ENCODE peak calls at places on chromosomes 11 and 22, in four cellular contexts. One of them, this sample, is unnamed.

GRCh38 chr11:45254070-45254469 is 32.1 kb downstream of the SYT13 start:
- DNase-seq in GM12878: no peak
- DNase-seq in A549: no peak
- DNase-seq in HepG2: no peak
- DNase-seq in this sample: no peak

GRCh38 chr11:34546511-34547206 is 33.1 kb upstream of the ELF5 start:
- DNase-seq in GM12878: no peak
- DNase-seq in A549: no peak
- DNase-seq in HepG2: peak
- DNase-seq in this sample: no peak

GRCh38 chr11:73597340-73597955 is 464 bp downstream of the FAM168A start:
- DNase-seq in GM12878: no peak
- DNase-seq in A549: no peak
- DNase-seq in HepG2: no peak
- DNase-seq in this sample: peak

GRCh38 chr22:38238519-38239051 is 34.2 kb downstream of the TMEM184B start:
- DNase-seq in GM12878: no peak
- DNase-seq in A549: no peak
- DNase-seq in HepG2: no peak
- DNase-seq in this sample: no peak

GRCh38 chr11:113626736-113627135 is 79.4 kb downstream of the TMPRSS5 start:
- DNase-seq in GM12878: no peak
- DNase-seq in A549: no peak
- DNase-seq in HepG2: no peak
- DNase-seq in this sample: no peak

GRCh38 chr11:66641834-66642233 is 3.3 kb downstream of the RBM4 start:
- DNase-seq in GM12878: no peak
- DNase-seq in A549: no peak
- DNase-seq in HepG2: no peak
- DNase-seq in this sample: no peak

GRCh38 chr11:45209904-45210699 is 63.7 kb downstream of the PRDM11 start:
- DNase-seq in GM12878: no peak
- DNase-seq in A549: no peak
- DNase-seq in HepG2: no peak
- DNase-seq in this sample: peak

GRCh38 chr11:86802601-86803051 is 2.3 kb downstream of the PRSS23 start:
- DNase-seq in GM12878: no peak
- DNase-seq in A549: peak
- DNase-seq in HepG2: peak
- DNase-seq in this sample: peak

GRCh38 chr11:102179366-102179765 is 69.1 kb downstream of the YAP1 start:
- DNase-seq in GM12878: no peak
- DNase-seq in A549: no peak
- DNase-seq in HepG2: peak
- DNase-seq in this sample: no peak

GRCh38 chr11:11620966-11621880 is 582 bp downstream of the GALNT18 start:
- DNase-seq in GM12878: no peak
- DNase-seq in A549: peak
- DNase-seq in HepG2: no peak
- DNase-seq in this sample: peak

GRCh38 chr22:17436382-17436951 is 67.2 kb downstream of the CECR2 start:
- DNase-seq in GM12878: no peak
- DNase-seq in A549: no peak
- DNase-seq in HepG2: no peak
- DNase-seq in this sample: peak

GRCh38 chr22:31977141-31977781 is 32.9 kb downstream of the YWHAH start:
- DNase-seq in GM12878: peak
- DNase-seq in A549: peak
- DNase-seq in HepG2: peak
- DNase-seq in this sample: peak

GRCh38 chr22:30717331-30717921 is 22.8 kb downstream of the OSBP2 start:
- DNase-seq in GM12878: no peak
- DNase-seq in A549: peak
- DNase-seq in HepG2: peak
- DNase-seq in this sample: no peak

GRCh38 chr11:119482561-119483001 is 59.6 kb upstream of the THY1 start:
- DNase-seq in GM12878: no peak
- DNase-seq in A549: no peak
- DNase-seq in HepG2: no peak
- DNase-seq in this sample: no peak

GRCh38 chr11:8617063-8617462 is 23.0 kb upstream of the STK33 start:
- DNase-seq in GM12878: no peak
- DNase-seq in A549: no peak
- DNase-seq in HepG2: no peak
- DNase-seq in this sample: no peak

GRCh38 chr22:33438273-33438672 is 380.1 kb upstream of the SYN3 start:
- DNase-seq in GM12878: no peak
- DNase-seq in A549: peak
- DNase-seq in HepG2: no peak
- DNase-seq in this sample: peak

GRCh38 chr11:87972133-87972532 is 203.1 kb downstream of the RAB38 start:
- DNase-seq in GM12878: no peak
- DNase-seq in A549: no peak
- DNase-seq in HepG2: no peak
- DNase-seq in this sample: no peak

GRCh38 chr22:50531546-50532352 is 1.9 kb upstream of the TYMP start:
- DNase-seq in GM12878: no peak
- DNase-seq in A549: peak
- DNase-seq in HepG2: no peak
- DNase-seq in this sample: peak

GRCh38 chr11:17774232-17775034 is 39.9 kb downstream of the KCNC1 start:
- DNase-seq in GM12878: no peak
- DNase-seq in A549: no peak
- DNase-seq in HepG2: peak
- DNase-seq in this sample: no peak

GRCh38 chr11:5196731-5197130 is 3.8 kb downstream of the OR51V1 start:
- DNase-seq in GM12878: no peak
- DNase-seq in A549: no peak
- DNase-seq in HepG2: no peak
- DNase-seq in this sample: no peak

GRCh38 chr11:134071766-134072403 is 3.0 kb downstream of the JAM3 start:
- DNase-seq in GM12878: no peak
- DNase-seq in A549: no peak
- DNase-seq in HepG2: no peak
- DNase-seq in this sample: no peak

GRCh38 chr11:65433657-65434056 is 11.1 kb downstream of the NEAT1 start:
- DNase-seq in GM12878: no peak
- DNase-seq in A549: peak
- DNase-seq in HepG2: no peak
- DNase-seq in this sample: no peak

GRCh38 chr11:125679397-125679796 is 1.2 kb downstream of the ACRV1 start:
- DNase-seq in GM12878: no peak
- DNase-seq in A549: no peak
- DNase-seq in HepG2: no peak
- DNase-seq in this sample: no peak

GRCh38 chr22:46116491-46116958 is 33.8 kb upstream of the PPARA start:
- DNase-seq in GM12878: peak
- DNase-seq in A549: peak
- DNase-seq in HepG2: peak
- DNase-seq in this sample: peak

GRCh38 chr11:88293931-88294330 is 43.6 kb downstream of the CTSC start:
- DNase-seq in GM12878: no peak
- DNase-seq in A549: no peak
- DNase-seq in HepG2: no peak
- DNase-seq in this sample: peak

DNA sequence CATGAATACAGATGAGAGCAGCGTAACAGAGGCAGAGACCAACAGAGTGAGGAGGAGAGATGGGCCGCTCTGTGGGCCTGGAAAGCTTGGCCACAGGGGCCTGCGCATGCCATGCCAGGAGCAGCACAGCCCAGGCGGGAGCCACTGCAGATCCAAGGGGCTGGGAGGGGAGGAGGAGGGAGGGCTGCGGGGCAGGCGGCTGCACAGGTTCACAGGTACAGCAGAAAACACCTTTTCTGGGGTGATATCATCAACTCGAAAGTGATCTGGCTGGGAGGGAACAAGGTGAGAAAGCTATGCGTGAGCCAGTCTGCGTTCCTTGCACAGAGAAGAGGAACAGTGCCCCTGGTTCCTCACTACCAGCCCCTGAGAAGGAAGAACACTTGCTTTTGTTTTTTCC is 14.8 kb downstream of the VPS37C start:
- DNase-seq in GM12878: no peak
- DNase-seq in A549: no peak
- DNase-seq in HepG2: no peak
- DNase-seq in this sample: no peak
- TF ChIP-seq CTCF in GM12878: no peak
- TF ChIP-seq CTCF in A549: no peak
- TF ChIP-seq CTCF in HepG2: no peak
- TF ChIP-seq CTCF in this sample: no peak

DNA sequence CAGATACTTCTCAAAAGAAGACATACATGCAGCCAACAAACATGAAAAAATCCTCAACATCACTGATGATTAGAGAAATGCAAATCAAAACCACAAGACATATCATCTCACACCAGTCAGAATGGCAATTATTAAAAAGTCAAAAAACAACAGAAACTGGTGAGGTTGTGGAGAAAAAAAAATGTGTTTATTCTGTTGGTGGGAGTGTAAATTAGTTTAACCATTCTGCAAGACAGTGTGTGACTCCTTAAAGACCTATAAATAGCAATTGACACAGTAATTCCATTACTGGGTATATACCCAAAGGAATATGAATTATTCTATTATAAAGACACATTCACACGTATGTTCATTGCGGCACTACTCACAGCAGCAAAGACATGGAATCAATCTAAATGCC is 427.3 kb upstream of the CHORDC1 start:
- DNase-seq in GM12878: no peak
- DNase-seq in A549: no peak
- DNase-seq in HepG2: no peak
- DNase-seq in this sample: no peak
- TF ChIP-seq POLR2A in GM12878: no peak
- TF ChIP-seq POLR2A in A549: no peak
- TF ChIP-seq POLR2A in HepG2: no peak
- TF ChIP-seq POLR2A in this sample: no peak

GRCh38 chr22:43737150-43737828 is 74.8 kb downstream of the EFCAB6 start:
- DNase-seq in GM12878: no peak
- DNase-seq in A549: no peak
- DNase-seq in HepG2: no peak
- DNase-seq in this sample: no peak

GRCh38 chr22:43742551-43742950 is 69.6 kb downstream of the EFCAB6 start:
- DNase-seq in GM12878: no peak
- DNase-seq in A549: no peak
- DNase-seq in HepG2: no peak
- DNase-seq in this sample: no peak

GRCh38 chr22:43736651-43737050 is 75.5 kb downstream of the EFCAB6 start:
- DNase-seq in GM12878: no peak
- DNase-seq in A549: no peak
- DNase-seq in HepG2: no peak
- DNase-seq in this sample: no peak

GRCh38 chr22:43740587-43741270 is 71.4 kb downstream of the EFCAB6 start:
- DNase-seq in GM12878: no peak
- DNase-seq in A549: no peak
- DNase-seq in HepG2: no peak
- DNase-seq in this sample: no peak

DNA sequence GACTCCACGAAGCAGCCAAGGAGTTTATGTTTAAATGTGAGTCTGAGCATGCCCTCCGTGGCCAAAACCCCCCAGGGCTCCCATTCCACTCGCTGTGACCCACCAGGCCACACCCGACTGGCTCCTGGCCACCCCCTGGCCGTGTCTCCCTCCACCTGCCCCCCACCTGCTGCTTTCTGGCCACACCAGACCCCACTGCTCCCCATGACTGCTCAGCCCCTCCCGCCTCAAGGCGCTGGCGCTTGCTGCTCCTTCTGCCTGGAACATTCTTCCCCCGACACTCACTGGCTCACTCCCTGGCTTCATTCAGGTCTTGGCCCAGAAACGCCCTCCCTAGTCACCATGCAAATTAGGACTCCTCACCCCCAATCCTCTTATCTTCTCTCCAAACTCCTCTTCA is 72.3 kb downstream of the EFCAB6 start:
- DNase-seq in GM12878: no peak
- DNase-seq in A549: no peak
- DNase-seq in HepG2: no peak
- DNase-seq in this sample: no peak
- TF ChIP-seq MYC in GM12878: no peak
- TF ChIP-seq MYC in A549: no peak
- TF ChIP-seq MYC in HepG2: no peak
- TF ChIP-seq MYC in this sample: no peak

GRCh38 chr22:19948057-19948760 is 6.6 kb upstream of the TXNRD2 start:
- DNase-seq in GM12878: no peak
- DNase-seq in A549: no peak
- DNase-seq in HepG2: no peak
- DNase-seq in this sample: no peak
- TF ChIP-seq CTCF in GM12878: no peak
- TF ChIP-seq CTCF in A549: no peak
- TF ChIP-seq CTCF in HepG2: no peak
- TF ChIP-seq CTCF in this sample: no peak

GRCh38 chr22:41939981-41940852 is 6.7 kb downstream of the CENPM start:
- DNase-seq in GM12878: peak
- DNase-seq in A549: peak
- DNase-seq in HepG2: no peak
- DNase-seq in this sample: peak
- TF ChIP-seq POLR2A in GM12878: peak
- TF ChIP-seq POLR2A in A549: no peak
- TF ChIP-seq POLR2A in HepG2: no peak
- TF ChIP-seq POLR2A in this sample: no peak

GRCh38 chr22:47918936-47919505 is 1156.6 kb downstream of the TBC1D22A start:
- DNase-seq in GM12878: no peak
- DNase-seq in A549: no peak
- DNase-seq in HepG2: no peak
- DNase-seq in this sample: no peak
- TF ChIP-seq MYC in GM12878: no peak
- TF ChIP-seq MYC in A549: no peak
- TF ChIP-seq MYC in HepG2: no peak
- TF ChIP-seq MYC in this sample: no peak

GRCh38 chr11:128757235-128757711 is 63.4 kb downstream of the FLI1 start:
- DNase-seq in GM12878: peak
- DNase-seq in A549: peak
- DNase-seq in HepG2: no peak
- DNase-seq in this sample: peak
- TF ChIP-seq CTCF in GM12878: peak
- TF ChIP-seq CTCF in A549: no peak
- TF ChIP-seq CTCF in HepG2: no peak
- TF ChIP-seq CTCF in this sample: peak

This sample was measured in NB4.